ENCODE peak calls at places on chromosomes 1 and 21, in six cellular contexts. C is ecto neural progenitor cell, J is astrocyte of the spinal cord, W is T follicular helper cell, A is posterior vena cava, X is mesothelial cell of epicardium. E is an unnamed sample.

GRCh38 chr1:214830956-214831355 is 228.0 kb downstream of the CENPF start:
- DNase-seq in C (no peak), J (no peak), W (no peak), A (no peak), X (no peak), E (no peak)

GRCh38 chr1:231206856-231207255 is 34.2 kb upstream of the GNPAT start:
- DNase-seq in C (no peak), J (no peak), W (no peak), A (no peak), X (no peak), E (no peak)

GRCh38 chr1:22224091-22224490 is 81.2 kb upstream of the WNT4 start:
- DNase-seq in C (no peak), J (no peak), W (no peak), A (no peak), X (no peak), E (no peak)

GRCh38 chr1:47911892-47912291 is 85.3 kb downstream of the TRABD2B start:
- DNase-seq in C (no peak), J (no peak), W (no peak), A (no peak), X (no peak), E (no peak)

GRCh38 chr1:159171254-159171687 is at the start of gene CADM3:
- DNase-seq in C (peak; percentile 83), J (no peak), W (no peak), A (no peak), X (peak; percentile 21), E (no peak)

GRCh38 chr1:57142999-57143398 is 177.2 kb upstream of the C8B start:
- DNase-seq in C (no peak), J (no peak), W (no peak), A (no peak), X (no peak), E (no peak)

GRCh38 chr1:58815680-58816071 is 31.8 kb upstream of the JUN start:
- DNase-seq in C (no peak), J (no peak), W (no peak), A (peak; percentile 78), X (no peak), E (no peak)

GRCh38 chr1:39360726-39361125 is 130.7 kb upstream of the BMP8A start:
- DNase-seq in C (no peak), J (no peak), W (no peak), A (no peak), X (no peak), E (no peak)

GRCh38 chr1:179599623-179600249 is 8.1 kb downstream of the TDRD5 start:
- DNase-seq in C (no peak), J (peak; percentile 10), W (no peak), A (no peak), X (no peak), E (no peak)

GRCh38 chr21:45377866-45378257 is 27.1 kb upstream of the COL18A1 start:
- DNase-seq in C (no peak), J (no peak), W (no peak), A (peak; percentile 30), X (no peak), E (no peak)

GRCh38 chr1:96425382-96426129 is 296.0 kb upstream of the PTBP2 start:
- DNase-seq in C (no peak), J (peak; percentile 2), W (no peak), A (no peak), X (no peak), E (no peak)

GRCh38 chr1:224131253-224131652 is 17.3 kb downstream of the FBXO28 start:
- DNase-seq in C (no peak), J (no peak), W (no peak), A (no peak), X (no peak), E (no peak)

GRCh38 chr1:11478571-11479374 is at the start of gene DISP3:
- DNase-seq in C (peak; percentile 94), J (peak; percentile 42), W (peak; percentile 52), A (peak; percentile 85), X (peak; percentile 79), E (peak; percentile 35)

GRCh38 chr1:228911225-228911624 is 175.9 kb downstream of the RHOU start:
- DNase-seq in C (peak; percentile 63), J (no peak), W (no peak), A (no peak), X (no peak), E (no peak)

GRCh38 chr1:154325583-154326545 is 539 bp downstream of the ATP8B2 start:
- DNase-seq in C (peak; percentile 89), J (peak; percentile 88), W (no peak), A (peak; percentile 93), X (no peak), E (no peak)

GRCh38 chr1:99557556-99558256 is 88.2 kb upstream of the PALMD start:
- DNase-seq in C (no peak), J (peak; percentile 77), W (no peak), A (no peak), X (no peak), E (no peak)

GRCh38 chr1:53616927-53617326 is 122.0 kb downstream of the GLIS1 start:
- DNase-seq in C (peak; percentile 48), J (peak; percentile 16), W (no peak), A (peak; percentile 14), X (no peak), E (no peak)

GRCh38 chr1:28091043-28091781 is 2.8 kb upstream of the EYA3 start:
- DNase-seq in C (peak; percentile 61), J (peak; percentile 74), W (peak; percentile 71), A (no peak), X (no peak), E (peak; percentile 48)

GRCh38 chr1:10217748-10218441 is 7.5 kb downstream of the KIF1B start:
- DNase-seq in C (no peak), J (peak; percentile 49), W (no peak), A (no peak), X (no peak), E (no peak)

E was measured in activated CD8-positive, alpha-beta memory T cell treated with anti-CD3 and anti-CD28 coated beads for 4 hours.